ENCODE peak calls at places on chromosomes 4 and X, in eight cellular contexts. A is effector memory CD4-positive, alpha-beta T cell; G is right cardiac atrium; O is GM23248; K is upper lobe of right lung; X is IMR-90; Y is cardiac fibroblast; C is CD8-positive, alpha-beta T cell. T is an unnamed sample.

GRCh38 chr4:19400820-19401219 is 850.9 kb upstream of the SLIT2 start:
- DNase-seq in X (no peak), C (no peak), Y (no peak), A (no peak), G (no peak), K (no peak), O (no peak), T (no peak)

GRCh38 chr4:168656055-168656660 is 159.3 kb downstream of the PALLD start:
- DNase-seq in O (peak; percentile 95), A (no peak), Y (peak; percentile 93), C (no peak), K (no peak), X (peak; percentile 94), G (no peak), T (peak; percentile 91)

GRCh38 chr4:4696521-4696920 is 154.7 kb upstream of the STX18 start:
- DNase-seq in K (no peak), Y (no peak), A (no peak), G (no peak), O (no peak), X (no peak), C (no peak), T (no peak)

GRCh38 chr4:146096374-146096773 is 79.1 kb upstream of the LSM6 start:
- DNase-seq in Y (no peak), C (no peak), A (no peak), G (no peak), K (no peak), O (no peak), X (no peak), T (no peak)

GRCh38 chrX:12770440-12770839 is 20.8 kb upstream of the PRPS2 start:
- DNase-seq in G (no peak), X (peak; percentile 30), O (peak; percentile 43), Y (peak; percentile 53), K (no peak), C (no peak), A (no peak), T (no peak)

GRCh38 chr4:109298279-109299010 is 4.0 kb downstream of the COL25A1 start:
- DNase-seq in A (no peak), Y (peak; percentile 20), X (no peak), O (peak; percentile 23), C (no peak), K (no peak), G (no peak), T (peak; percentile 37)

GRCh38 chr4:86967798-86968197 is 33.0 kb downstream of the AFF1 start:
- DNase-seq in K (no peak), A (no peak), G (no peak), O (peak; percentile 37), Y (peak; percentile 62), C (no peak), X (peak; percentile 48), T (peak; percentile 41)

GRCh38 chr4:183746305-183747229 is 87.5 kb downstream of the TRAPPC11 start:
- DNase-seq in O (peak; percentile 50), G (no peak), X (peak; percentile 6), Y (no peak), C (no peak), K (no peak), A (no peak), T (no peak)

GRCh38 chrX:132093239-132093860 is 34.5 kb downstream of the FRMD7 start:
- DNase-seq in C (no peak), G (no peak), K (no peak), X (no peak), A (no peak), Y (no peak), O (no peak), T (no peak)

GRCh38 chrX:17226736-17227135 is 148.3 kb upstream of the NHS start:
- DNase-seq in K (no peak), C (no peak), Y (no peak), A (no peak), X (no peak), G (no peak), O (no peak), T (no peak)

GRCh38 chr4:25523405-25523804 is 132.2 kb upstream of the SLC34A2 start:
- DNase-seq in O (peak; percentile 29), C (no peak), K (no peak), Y (no peak), X (no peak), A (no peak), G (no peak), T (no peak)

GRCh38 chrX:154057790-154058189 is 38.1 kb upstream of the IRAK1 start:
- DNase-seq in Y (no peak), G (no peak), A (no peak), X (no peak), K (no peak), C (no peak), O (no peak), T (no peak)

GRCh38 chrX:13167444-13168207 is 123.2 kb upstream of the FAM9C start:
- DNase-seq in Y (peak; percentile 69), O (peak; percentile 67), G (no peak), X (peak; percentile 22), A (no peak), K (no peak), C (no peak), T (peak; percentile 67)

GRCh38 chrX:120761810-120762209 is 113.9 kb downstream of the CT47B1 start:
- DNase-seq in X (peak; percentile 5), C (no peak), O (peak; percentile 87), G (no peak), Y (peak; percentile 68), K (no peak), A (no peak), T (peak; percentile 87)

GRCh38 chr4:169963998-169964397 is 62.2 kb downstream of the MFAP3L start:
- DNase-seq in G (no peak), X (no peak), A (no peak), Y (peak; percentile 75), K (no peak), C (no peak), O (peak; percentile 7), T (no peak)

GRCh38 chr4:130922955-130923354 is 1827.0 kb downstream of the C4orf33 start:
- DNase-seq in K (no peak), X (no peak), G (no peak), C (no peak), Y (no peak), A (no peak), O (no peak), T (no peak)

GRCh38 chr4:77072195-77072753 is 3.5 kb downstream of the CCNI start:
- DNase-seq in G (no peak), K (no peak), X (no peak), C (peak; percentile 26), O (no peak), A (peak; percentile 43), Y (no peak), T (no peak)

GRCh38 chr4:84238247-84239090 is 260.6 kb downstream of the NKX6-1 start:
- DNase-seq in K (no peak), G (no peak), A (no peak), O (peak; percentile 68), C (no peak), Y (peak; percentile 13), X (peak; percentile 21), T (peak; percentile 17)

GRCh38 chrX:129540068-129540653 is at the start of gene OCRL:
- DNase-seq in G (peak; percentile 86), K (peak; percentile 85), C (peak; percentile 31), A (no peak), O (peak; percentile 74), X (peak; percentile 59), Y (peak; percentile 62), T (peak; percentile 47)

GRCh38 chr4:5905714-5906113 is 12.8 kb upstream of the CRMP1 start:
- DNase-seq in G (no peak), A (no peak), X (no peak), Y (no peak), K (no peak), O (no peak), C (no peak), T (no peak)

GRCh38 chr4:172707622-172708021 is 461.0 kb upstream of the GALNT7 start:
- DNase-seq in O (no peak), C (no peak), K (no peak), A (no peak), G (no peak), Y (no peak), X (no peak), T (no peak)

DNA sequence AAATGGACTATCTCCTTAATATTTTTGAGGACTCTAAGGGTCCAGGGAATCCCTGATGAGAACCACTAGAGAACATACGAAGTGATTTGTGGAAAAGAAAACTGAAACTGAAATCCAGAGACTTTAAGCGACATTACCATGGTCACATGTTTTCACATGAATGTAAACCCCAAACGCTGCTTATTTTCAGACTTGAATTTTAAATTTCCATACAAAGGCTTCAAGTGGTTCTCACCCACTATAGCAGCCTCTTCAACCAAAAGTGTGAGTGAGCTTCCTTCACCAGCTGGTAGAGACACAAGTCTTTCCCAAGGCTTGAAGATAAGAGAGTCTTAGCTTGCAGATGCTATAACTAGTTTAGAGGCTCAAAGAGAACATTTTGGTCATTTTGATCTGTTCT is 232.7 kb downstream of the MGST2 start:
- DNase-seq in A (no peak), K (no peak), G (no peak), Y (no peak), O (no peak), C (no peak), X (no peak), T (no peak)
- H3K4me3 ChIP-seq in A (no peak overlapping the region), K (peak overlapping the region; percentile 20), G (no peak overlapping the region), Y (no peak overlapping the region), O (no peak overlapping the region), C (no peak overlapping the region), X (no peak overlapping the region), T (no peak overlapping the region)

GRCh38 chr4:184819786-184820185 is 6.0 kb downstream of the ACSL1 start:
- DNase-seq in A (no peak), K (no peak), O (no peak), Y (no peak), C (no peak), X (no peak), G (no peak), T (no peak)
- H3K4me3 ChIP-seq in A (no peak overlapping the region), K (peak overlapping the region; percentile 3), O (no peak overlapping the region), Y (no peak overlapping the region), C (no peak overlapping the region), X (no peak overlapping the region), G (no peak overlapping the region), T (no peak overlapping the region)

GRCh38 chrX:104270916-104271512 is 16.3 kb upstream of the ESX1 start:
- DNase-seq in C (peak; percentile 13), O (peak; percentile 55), G (no peak), Y (peak; percentile 51), K (no peak), A (no peak), X (peak; percentile 22), T (peak; percentile 56)
- H3K4me3 ChIP-seq in C (peak overlapping the region; percentile 35), O (peak overlapping the region; percentile 65), G (peak overlapping the region; percentile 31), Y (peak overlapping the region; percentile 19), K (no peak overlapping the region), A (peak overlapping the region; percentile 25), X (peak overlapping the region; percentile 29), T (peak overlapping the region; percentile 54)

GRCh38 chrX:68831405-68832100 is 2.7 kb downstream of the EFNB1 start:
- DNase-seq in A (no peak), X (peak; percentile 13), Y (no peak), G (no peak), O (no peak), C (no peak), K (no peak), T (no peak)
- H3K4me3 ChIP-seq in A (no peak overlapping the region), X (peak overlapping the region; percentile 86), Y (peak overlapping the region; percentile 94), G (peak overlapping the region; percentile 92), O (peak overlapping the region; percentile 84), C (no peak overlapping the region), K (peak overlapping the region; percentile 73), T (peak overlapping the region; percentile 69)

GRCh38 chr4:118850813-118851173 is 14.9 kb upstream of the SEC24D start:
- DNase-seq in O (no peak), K (no peak), C (no peak), X (no peak), A (no peak), G (no peak), Y (no peak), T (no peak)
- H3K4me3 ChIP-seq in O (peak overlapping the region; percentile 66), K (peak overlapping the region; percentile 45), C (peak overlapping the region; percentile 63), X (peak overlapping the region; percentile 62), A (peak overlapping the region; percentile 60), G (peak overlapping the region; percentile 64), Y (peak overlapping the region; percentile 19), T (peak overlapping the region; percentile 26)

GRCh38 chr4:177444911-177445736 is 2.9 kb upstream of the AGA start:
- DNase-seq in X (no peak), C (no peak), A (no peak), K (no peak), O (no peak), G (no peak), Y (no peak), T (no peak)
- H3K4me3 ChIP-seq in X (no peak overlapping the region), C (no peak overlapping the region), A (no peak overlapping the region), K (no peak overlapping the region), O (no peak overlapping the region), G (no peak overlapping the region), Y (no peak overlapping the region), T (no peak overlapping the region)

T was measured in foreskin fibroblast.